ENCODE peak calls at places on chromosomes 5 and 9, in seven cellular contexts. N is astrocyte; X is astrocyte of the spinal cord; F is NB4; D is activated CD8-positive, alpha-beta memory T cell treated with anti-CD3 and anti-CD28 coated beads for 1 hour; T is MV-4-11; J is NCI-H524. Y is an unnamed sample.
A peak's percentile ranks its signal among the peaks of the same experiment; 100 is the strongest.

GRCh38 chr9:128104171-128104618 is 23.3 kb downstream of the PTGES2 start:
- DNase-seq in F (no peak), T (no peak), N (no peak), D (no peak), X (peak; percentile 33), J (no peak), Y (no peak)

GRCh38 chr5:151659001-151659754 is 27.5 kb downstream of the SPARC start:
- DNase-seq in X (peak; percentile 84), F (peak; percentile 79), T (peak; percentile 74), D (peak; percentile 21), J (peak; percentile 37), N (peak; percentile 70), Y (peak; percentile 91)

GRCh38 chr9:29958469-29958868 is 2385.2 kb upstream of the C9orf72 start:
- DNase-seq in J (no peak), X (no peak), T (no peak), D (no peak), F (no peak), N (no peak), Y (no peak)

GRCh38 chr5:154610321-154611154 is 132.5 kb upstream of the HAND1 start:
- DNase-seq in T (peak; percentile 51), D (no peak), X (peak; percentile 65), N (peak; percentile 11), F (peak; percentile 82), J (peak; percentile 63), Y (peak; percentile 94)

GRCh38 chr9:34717996-34718614 is 8.2 kb upstream of the CCL21 start:
- DNase-seq in F (no peak), J (no peak), N (no peak), X (no peak), T (no peak), D (no peak), Y (no peak)

GRCh38 chr5:77443670-77444069 is 48.4 kb downstream of the WDR41 start:
- DNase-seq in N (no peak), X (no peak), T (no peak), F (no peak), J (no peak), D (no peak), Y (no peak)

GRCh38 chr5:58925627-58926545 is 343.0 kb downstream of the RAB3C start:
- DNase-seq in D (no peak), N (peak; percentile 32), X (peak; percentile 46), J (peak; percentile 79), F (no peak), T (no peak), Y (no peak)

GRCh38 chr5:149500922-149501582 is 50.2 kb downstream of the CSNK1A1 start:
- DNase-seq in X (peak; percentile 86), F (no peak), D (no peak), N (peak; percentile 95), J (no peak), T (no peak), Y (no peak)

GRCh38 chr9:129317179-129318011 is 139.3 kb upstream of the IER5L start:
- DNase-seq in J (no peak), D (no peak), F (peak; percentile 37), N (no peak), T (peak; percentile 5), X (no peak), Y (peak; percentile 64)

GRCh38 chr5:128498844-128499455 is 39.1 kb downstream of the FBN2 start:
- DNase-seq in J (peak; percentile 14), F (peak; percentile 53), N (peak; percentile 47), T (no peak), D (no peak), X (peak; percentile 84), Y (peak; percentile 84)

GRCh38 chr5:122153774-122154173 is 24.4 kb downstream of the ZNF474 start:
- DNase-seq in T (peak; percentile 15), X (no peak), F (no peak), D (no peak), N (peak; percentile 54), J (no peak), Y (no peak)

GRCh38 chr5:35478856-35479682 is 138.6 kb upstream of the SPEF2 start:
- DNase-seq in N (peak; percentile 48), T (peak; percentile 69), J (no peak), X (peak; percentile 62), F (peak; percentile 61), D (no peak), Y (no peak)

GRCh38 chr5:54895816-54896341 is 89.5 kb downstream of the ESM1 start:
- DNase-seq in F (peak; percentile 42), N (peak; percentile 51), D (no peak), T (peak; percentile 18), J (peak; percentile 30), X (peak; percentile 59), Y (peak; percentile 45)

GRCh38 chr5:69265931-69266330 is 31.2 kb downstream of the CDK7 start:
- DNase-seq in X (no peak), N (no peak), F (peak; percentile 45), T (no peak), J (no peak), D (no peak), Y (peak; percentile 59)

GRCh38 chr5:168433982-168434381 is 52.3 kb upstream of the RARS1 start:
- DNase-seq in X (no peak), D (no peak), J (no peak), T (no peak), N (no peak), F (no peak), Y (peak; percentile 27)

Y was measured in Karpas-422.